ENCODE peak calls at places on chromosomes 11 and 22, in six cellular contexts. N is body of pancreas, B is astrocyte of the spinal cord, A is colonic mucosa, R is psoas muscle, E is AG04450. V is an unnamed sample.

GRCh38 chr11:118572914-118573550 is 823 bp downstream of the ARCN1 start:
- DNase-seq in N (no peak), B (peak; percentile 28), A (peak; percentile 29), R (no peak), E (no peak), V (no peak)

GRCh38 chr11:4610258-4610935 is 2.4 kb upstream of the TRIM68 start:
- DNase-seq in N (no peak), B (no peak), A (no peak), R (no peak), E (no peak), V (no peak)

GRCh38 chr22:38235240-38235850 is 33.6 kb downstream of the MAFF start:
- DNase-seq in N (no peak), B (no peak), A (no peak), R (peak; percentile 27), E (no peak), V (no peak)

GRCh38 chr11:10784229-10785145 is 24.2 kb downstream of the EIF4G2 start:
- DNase-seq in N (no peak), B (peak; percentile 34), A (no peak), R (no peak), E (no peak), V (no peak)

GRCh38 chr11:92932023-92932422 is 37.4 kb upstream of the MTNR1B start:
- DNase-seq in N (no peak), B (no peak), A (no peak), R (no peak), E (no peak), V (no peak)

GRCh38 chr11:62805991-62806441 is 776 bp upstream of the NXF1 start:
- DNase-seq in N (no peak), B (peak; percentile 17), A (peak; percentile 25), R (no peak), E (no peak), V (no peak)

GRCh38 chr11:128928400-128928799 is 14.3 kb downstream of the TP53AIP1 start:
- DNase-seq in N (no peak), B (no peak), A (no peak), R (no peak), E (no peak), V (no peak)

GRCh38 chr11:77820565-77821348 is at the start of the genes AAMDC and RSF1:
- DNase-seq in N (peak; percentile 100), B (peak; percentile 99), A (peak; percentile 100), R (peak; percentile 99), E (peak; percentile 98), V (peak; percentile 95)

GRCh38 chr22:39839917-39840510 is 53.5 kb downstream of the ENTHD1 start:
- DNase-seq in N (no peak), B (no peak), A (no peak), R (no peak), E (no peak), V (no peak)

GRCh38 chr11:130882138-130882551 is 34.1 kb downstream of the SNX19 start:
- DNase-seq in N (no peak), B (peak; percentile 28), A (no peak), R (no peak), E (no peak), V (no peak)

GRCh38 chr22:25076281-25076680 is 123.4 kb upstream of the CRYBB3 start:
- DNase-seq in N (no peak), B (no peak), A (no peak), R (no peak), E (no peak), V (no peak)

GRCh38 chr11:27873664-27874063 is 173.4 kb upstream of the BDNF start:
- DNase-seq in N (no peak), B (no peak), A (no peak), R (no peak), E (no peak), V (no peak)

GRCh38 chr11:75508051-75508561 is 17.6 kb downstream of the GDPD5 start:
- DNase-seq in N (no peak), B (no peak), A (no peak), R (no peak), E (no peak), V (no peak)

GRCh38 chr11:54558407-54558806 is 45.4 kb downstream of the OR4C46 start:
- DNase-seq in N (no peak), B (peak; percentile 1), A (no peak), R (no peak), E (no peak), V (no peak)

GRCh38 chr11:33633251-33634003 is 67.2 kb downstream of the C11orf91 start:
- DNase-seq in N (no peak), B (peak; percentile 86), A (no peak), R (no peak), E (no peak), V (peak; percentile 76)

GRCh38 chr11:61955031-61955415 is 4.9 kb downstream of the BEST1 start:
- DNase-seq in N (no peak), B (peak; percentile 53), A (peak; percentile 48), R (peak; percentile 80), E (no peak), V (no peak)

GRCh38 chr11:86232556-86232955 is 12.0 kb upstream of the EED start:
- DNase-seq in N (no peak), B (no peak), A (no peak), R (no peak), E (no peak), V (no peak)

GRCh38 chr11:4551346-4551979 is 6.5 kb downstream of the OR52M1 start:
- DNase-seq in N (no peak), B (no peak), A (no peak), R (no peak), E (no peak), V (no peak)

GRCh38 chr22:39592104-39593060 is 21.8 kb downstream of the CACNA1I start:
- DNase-seq in N (peak; percentile 65), B (peak; percentile 77), A (no peak), R (no peak), E (peak; percentile 45), V (no peak)

GRCh38 chr22:38085501-38085900 is 1.5 kb upstream of the SLC16A8 start:
- DNase-seq in N (no peak), B (no peak), A (no peak), R (peak; percentile 34), E (no peak), V (no peak)

GRCh38 chr11:129951201-129951882 is 51.3 kb downstream of the PRDM10 start:
- DNase-seq in N (no peak), B (no peak), A (no peak), R (no peak), E (no peak), V (no peak)

GRCh38 chr11:81218440-81218839 is 1515.2 kb downstream of the FAM181B start:
- DNase-seq in N (no peak), B (no peak), A (no peak), R (no peak), E (no peak), V (no peak)

GRCh38 chr22:20399866-20400605 is 6.1 kb downstream of the ZNF74 start:
- DNase-seq in N (no peak), B (no peak), A (no peak), R (no peak), E (no peak), V (no peak)

GRCh38 chr11:119728226-119728626 is 774 bp downstream of the NECTIN1 start:
- DNase-seq in N (peak; percentile 54), B (no peak), A (peak; percentile 45), R (no peak), E (no peak), V (no peak)

GRCh38 chr22:48380016-48380665 is 1447.5 kb downstream of the BRD1 start:
- DNase-seq in N (no peak), B (no peak), A (no peak), R (no peak), E (no peak), V (no peak)

GRCh38 chr11:46278387-46279173 is 1.1 kb downstream of the CREB3L1 start:
- DNase-seq in N (peak; percentile 81), B (peak; percentile 64), A (peak; percentile 93), R (no peak), E (no peak), V (no peak)
- TF ChIP-seq CTCF in N (peak; percentile 66), B (peak; percentile 84), A (peak; percentile 62), R (no peak), E (peak; percentile 83), V (peak; percentile 93)

DNA sequence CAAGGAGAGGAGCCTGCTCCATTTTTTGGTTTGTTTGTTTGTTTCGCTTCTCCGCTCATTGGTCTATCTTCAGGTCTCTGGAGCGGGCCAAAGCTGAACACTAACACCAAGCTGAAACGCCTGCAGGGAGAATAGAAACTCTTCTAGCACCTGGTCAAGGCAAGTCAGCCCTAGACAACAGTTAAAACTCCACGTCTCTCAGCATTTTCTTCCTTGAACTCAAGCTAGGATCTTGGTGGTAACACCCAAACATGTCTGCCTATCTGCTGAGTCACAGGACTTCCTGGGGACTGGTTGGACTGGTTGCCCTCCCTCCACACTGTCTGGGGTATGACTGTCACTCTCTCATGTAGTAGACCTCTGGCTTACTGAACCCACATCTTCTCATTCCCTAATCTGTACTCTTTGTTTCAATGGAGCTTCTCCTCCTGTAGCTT is 23.9 kb upstream of the RBFOX2 start:
- DNase-seq in N (peak; percentile 30), B (no peak), A (no peak), R (no peak), E (no peak), V (no peak)
- H3K4me3 ChIP-seq in N (no peak overlapping the region), B (no peak overlapping the region), A (no peak overlapping the region), R (no peak overlapping the region), E (no peak overlapping the region), V (no peak overlapping the region)

GRCh38 chr11:94675788-94676187 is 92.4 kb upstream of the AMOTL1 start:
- DNase-seq in N (no peak), B (no peak), A (no peak), R (no peak), E (no peak), V (no peak)

GRCh38 chr11:94680426-94680825 is 87.7 kb upstream of the AMOTL1 start:
- DNase-seq in N (no peak), B (no peak), A (no peak), R (no peak), E (no peak), V (no peak)

GRCh38 chr11:94678901-94679300 is 89.3 kb upstream of the AMOTL1 start:
- DNase-seq in N (no peak), B (no peak), A (no peak), R (no peak), E (no peak), V (no peak)

GRCh38 chr11:94676769-94677168 is 91.4 kb upstream of the AMOTL1 start:
- DNase-seq in N (no peak), B (no peak), A (no peak), R (no peak), E (no peak), V (no peak)

DNA sequence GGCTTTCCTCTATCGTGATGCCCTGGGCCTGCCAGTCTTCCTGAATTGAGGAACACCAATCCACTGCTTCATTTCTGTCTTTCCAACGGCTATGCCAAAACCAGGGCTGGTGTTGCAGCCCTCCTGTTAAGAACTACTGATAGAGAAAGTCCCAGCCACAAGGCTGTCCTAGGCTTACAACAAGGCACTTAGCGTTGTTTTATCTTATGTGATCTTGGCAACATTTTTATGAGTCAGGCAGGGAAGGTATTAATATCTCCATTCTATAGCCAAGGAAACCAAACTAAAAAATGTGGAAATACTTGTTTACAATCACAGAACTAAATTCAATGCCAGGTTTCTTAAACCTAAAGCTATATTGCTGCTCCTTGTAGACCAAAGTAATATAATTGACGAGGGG is 89.9 kb upstream of the AMOTL1 start:
- DNase-seq in N (no peak), B (no peak), A (no peak), R (no peak), E (no peak), V (no peak)
- TF ChIP-seq CTCF in N (no peak), B (no peak), A (no peak), R (no peak), E (no peak), V (no peak)

GRCh38 chr11:12017865-12018453 is 9.5 kb upstream of the DKK3 start:
- DNase-seq in N (no peak), B (peak; percentile 48), A (no peak), R (no peak), E (no peak), V (no peak)
- H3K4me3 ChIP-seq in N (no peak overlapping the region), B (no peak overlapping the region), A (no peak overlapping the region), R (no peak overlapping the region), E (no peak overlapping the region), V (no peak overlapping the region)

GRCh38 chr11:67024966-67025365 is 2.0 kb downstream of the SYT12 start:
- DNase-seq in N (no peak), B (no peak), A (no peak), R (no peak), E (no peak), V (no peak)
- TF ChIP-seq CTCF in N (no peak), B (no peak), A (no peak), R (no peak), E (no peak), V (no peak)

V was measured in Panc1.